ENCODE peak calls at places on chromosomes 4 and X, in four cellular contexts. X, B, I and G are unnamed samples.
A peak's percentile ranks its signal among the peaks of the same experiment; 100 is the strongest.

GRCh38 chr4:53497446-53498069 is 93.7 kb downstream of the LNX1 start:
- DNase-seq in X (no peak), B (peak; percentile 53), I (no peak), G (no peak)

GRCh38 chr4:82293304-82293703 is 80.5 kb downstream of the HNRNPD start:
- DNase-seq in X (no peak), B (no peak), I (no peak), G (peak; percentile 41)

GRCh38 chrX:116267511-116268040 is 97.0 kb downstream of the AGTR2 start:
- DNase-seq in X (no peak), B (no peak), I (no peak), G (no peak)

GRCh38 chr4:157246959-157247358 is 26.4 kb downstream of the GRIA2 start:
- DNase-seq in X (no peak), B (no peak), I (no peak), G (no peak)

GRCh38 chr4:139593091-139593564 is 37.1 kb upstream of the SETD7 start:
- DNase-seq in X (peak; percentile 60), B (peak; percentile 45), I (no peak), G (no peak)

GRCh38 chr4:38154681-38155588 is 194.7 kb downstream of the PTTG2 start:
- DNase-seq in X (no peak), B (no peak), I (no peak), G (no peak)

GRCh38 chrX:83916525-83916924 is 55.6 kb downstream of the CYLC1 start:
- DNase-seq in X (peak; percentile 43), B (no peak), I (peak; percentile 6), G (no peak)

GRCh38 chr4:20062054-20062453 is 189.7 kb upstream of the SLIT2 start:
- DNase-seq in X (no peak), B (no peak), I (no peak), G (no peak)

DNA sequence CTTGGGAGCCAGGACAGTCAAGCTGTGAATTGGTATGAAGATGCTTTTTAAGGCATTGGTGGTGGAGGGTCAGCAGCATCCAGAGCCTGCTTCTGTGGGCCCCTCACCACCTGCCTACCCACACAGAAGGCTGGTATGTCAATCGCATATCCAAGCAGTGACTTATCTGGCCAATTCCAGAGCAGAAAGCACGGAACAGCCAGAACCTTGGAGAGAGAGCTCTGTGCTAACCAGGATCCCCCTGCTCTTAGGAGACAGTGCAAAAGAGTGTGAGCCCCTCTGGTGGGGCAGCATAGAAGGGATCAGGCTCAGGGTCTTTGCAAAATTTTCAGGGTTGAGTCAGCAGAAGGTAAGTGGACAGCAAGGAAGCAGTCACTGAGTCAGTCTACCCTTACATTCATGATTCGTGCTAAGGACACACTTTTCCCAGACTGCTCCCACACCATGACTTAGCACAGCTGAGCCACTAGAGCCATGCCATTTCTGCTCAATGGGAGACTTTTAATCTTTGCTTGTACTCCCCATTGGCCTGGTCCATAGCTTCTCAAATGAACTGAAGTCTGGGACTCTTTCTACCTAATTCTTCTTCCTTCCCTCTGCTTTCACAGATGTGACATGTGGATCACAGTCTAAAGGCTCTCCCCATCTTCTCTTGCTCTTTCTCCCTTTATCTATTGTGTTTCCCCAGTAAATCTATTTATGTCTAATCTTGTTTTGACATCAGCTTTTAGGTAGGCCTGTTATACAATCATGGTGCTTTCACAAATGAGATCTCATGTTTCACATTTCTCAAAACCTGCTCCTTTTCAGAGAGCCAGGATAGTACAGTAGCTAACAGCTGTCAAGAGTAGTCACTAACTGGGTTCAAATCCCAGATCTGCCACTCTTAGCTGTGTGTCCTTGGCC is 20.0 kb downstream of the MORF4L2 start:
- DNase-seq in X (no peak), B (no peak), I (no peak), G (no peak)
- TF ChIP-seq SP1 in X (no peak), B (no peak), I (no peak), G (no peak)

DNA sequence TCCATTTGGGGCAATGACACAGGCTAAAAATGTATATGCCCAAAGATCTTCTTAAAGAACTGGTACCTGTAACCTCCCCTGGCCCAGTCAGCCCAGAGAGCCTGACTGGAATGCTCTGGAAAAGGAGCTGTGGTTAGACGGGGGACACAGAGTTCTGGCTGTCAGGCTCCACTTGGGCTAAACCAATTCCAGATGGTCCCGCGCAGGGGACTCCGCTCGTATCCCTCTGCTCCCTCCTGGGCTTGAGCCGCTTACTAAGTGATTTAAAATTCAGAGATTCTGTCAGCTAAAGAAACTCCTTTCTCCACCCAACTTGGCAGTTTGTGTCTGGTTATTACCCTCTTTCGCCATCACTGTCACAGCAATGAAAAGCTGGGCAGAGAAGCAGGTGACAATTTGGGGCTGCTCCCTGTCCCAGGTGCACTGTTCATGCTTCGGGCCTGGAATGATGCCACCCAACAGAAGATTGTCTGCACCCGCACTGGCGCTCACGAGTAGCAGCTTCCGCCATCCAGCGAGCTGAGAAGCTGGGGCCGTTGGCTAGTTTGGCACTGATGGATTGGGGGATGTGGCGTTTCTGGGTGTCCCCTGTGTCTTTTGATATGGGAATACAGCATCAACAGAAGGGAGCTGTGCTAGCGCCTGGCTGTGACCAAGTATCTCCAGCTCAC is 6.6 kb upstream of the IRAK1 start:
- DNase-seq in X (no peak), B (no peak), I (no peak), G (no peak)
- TF ChIP-seq FOXM1 in X (no peak), B (no peak), I (no peak), G (no peak)

DNA sequence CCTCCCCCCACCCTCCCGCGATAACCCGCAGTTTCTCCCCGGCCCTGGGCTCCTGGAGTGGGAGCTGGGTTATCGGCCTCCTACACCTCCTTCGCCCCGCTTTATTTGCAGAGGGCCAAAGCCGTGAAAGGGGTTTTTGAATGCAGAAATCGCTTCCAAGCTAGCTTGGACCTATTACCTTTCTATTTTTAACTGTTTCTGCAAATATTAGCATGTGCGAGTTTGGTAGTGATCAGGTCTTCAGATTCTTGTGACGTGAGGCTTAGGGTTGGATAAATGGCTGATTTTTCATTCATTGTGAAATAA is 1.3 kb downstream of the USP9X start:
- DNase-seq in X (no peak), B (no peak), I (no peak), G (no peak)
- TF ChIP-seq SP1 in X (no peak), B (no peak), I (no peak), G (no peak)

GRCh38 chr4:83331959-83332358 is 2.7 kb downstream of the HPSE start:
- DNase-seq in X (no peak), B (no peak), I (no peak), G (no peak)
- TF ChIP-seq FOXM1 in X (no peak), B (no peak), I (no peak), G (no peak)